ENCODE peak calls at places on chromosomes 2 and 18, in seven cellular contexts. C, N, I, B, V, H and W are unnamed samples.

GRCh38 chr2:45205985-45206384 is 196.7 kb upstream of the SIX2 start:
- DNase-seq in V (no peak), I (no peak), N (no peak), C (no peak), B (no peak), H (no peak), W (no peak)

GRCh38 chr2:237171396-237171795 is 85.7 kb downstream of the COPS8 start:
- DNase-seq in N (no peak), H (no peak), V (no peak), B (no peak), I (peak; percentile 63), C (no peak), W (peak; percentile 91)

GRCh38 chr2:227759411-227760113 is 13.9 kb downstream of the SCYGR8 start:
- DNase-seq in I (peak; percentile 74), N (no peak), H (no peak), V (no peak), B (no peak), C (no peak), W (no peak)

GRCh38 chr2:140836826-140837225 is 1294.0 kb downstream of the LRP1B start:
- DNase-seq in B (no peak), N (no peak), H (no peak), I (no peak), V (no peak), C (no peak), W (no peak)

GRCh38 chr2:218883491-218884490 is 3.1 kb downstream of the WNT10A start:
- DNase-seq in C (no peak), I (peak; percentile 52), N (no peak), V (no peak), H (no peak), B (no peak), W (no peak)

GRCh38 chr18:10045296-10045891 is 131.6 kb downstream of the VAPA start:
- DNase-seq in C (no peak), H (no peak), V (no peak), I (no peak), N (no peak), B (no peak), W (no peak)

GRCh38 chr18:35267161-35267651 is 22.8 kb downstream of the ZSCAN30 start:
- DNase-seq in C (peak; percentile 89), N (no peak), H (peak; percentile 62), I (no peak), V (no peak), B (peak; percentile 31), W (no peak)

GRCh38 chr18:75341267-75341666 is 86.2 kb downstream of the SMIM21 start:
- DNase-seq in C (no peak), I (no peak), V (no peak), B (no peak), H (no peak), N (no peak), W (no peak)

GRCh38 chr18:5892772-5893431 is 2.4 kb downstream of the TMEM200C start:
- DNase-seq in B (no peak), I (no peak), V (no peak), C (no peak), H (no peak), N (no peak), W (no peak)

DNA sequence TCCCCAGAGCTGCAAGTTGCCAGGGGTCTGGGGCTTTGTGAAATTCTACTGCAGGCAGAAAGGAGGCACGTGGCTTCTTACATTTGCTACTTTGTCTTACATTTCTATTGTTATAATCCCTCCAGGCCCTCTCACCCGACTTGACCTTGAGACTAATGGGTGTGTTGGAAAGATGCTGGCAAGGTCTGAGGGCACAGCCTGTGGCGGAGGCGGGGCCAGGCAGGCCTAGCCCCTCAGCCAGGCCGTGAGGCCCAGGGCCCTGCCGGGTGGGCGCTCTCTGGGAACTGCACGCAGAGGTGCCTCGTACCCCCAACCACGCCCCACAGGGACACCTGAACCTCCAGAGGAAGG is 85.7 kb upstream of the NDUFV2 start:
- DNase-seq in V (no peak), B (no peak), H (no peak), N (no peak), C (no peak), I (no peak), W (no peak)
- H3K4me3 ChIP-seq in V (no peak overlapping the region), B (peak overlapping the region; percentile 70), H (peak overlapping the region; percentile 46), N (peak overlapping the region; percentile 47), C (no peak overlapping the region), I (no peak overlapping the region), W (peak overlapping the region; percentile 20)

GRCh38 chr2:168130302-168130701 is 117.1 kb downstream of the STK39 start:
- DNase-seq in C (no peak), I (no peak), B (no peak), N (no peak), H (no peak), V (no peak), W (no peak)
- H3K4me3 ChIP-seq in C (no peak overlapping the region), I (no peak overlapping the region), B (no peak overlapping the region), N (no peak overlapping the region), H (no peak overlapping the region), V (no peak overlapping the region), W (no peak overlapping the region)

DNA sequence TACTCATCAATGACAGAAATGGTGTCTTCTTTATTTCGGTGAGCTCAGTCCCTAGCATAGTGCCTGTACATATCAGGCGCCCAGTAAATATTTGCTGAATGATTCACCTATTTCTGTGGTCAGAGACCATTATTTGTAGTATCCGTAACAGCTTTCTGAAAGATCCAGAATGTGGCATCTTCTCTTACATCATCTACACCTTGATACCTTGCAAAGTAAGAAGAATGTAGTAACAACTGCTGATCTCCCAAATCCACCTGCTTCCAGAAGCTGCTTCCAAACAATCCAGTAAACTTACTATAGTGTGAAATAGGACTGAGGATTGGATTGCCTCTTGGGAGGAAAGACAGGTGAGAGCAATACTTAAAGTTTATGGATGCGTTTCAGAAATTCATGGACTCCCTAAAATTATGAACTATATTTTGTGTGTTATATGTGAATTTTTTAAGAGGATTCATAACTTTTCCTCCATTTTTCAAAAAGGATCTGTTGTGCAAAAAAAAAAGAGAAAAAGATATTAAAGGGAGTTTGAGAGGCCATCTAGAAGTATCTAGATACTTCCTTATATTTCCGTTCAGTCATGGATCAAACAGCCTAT is 945 bp upstream of the ASXL2 start:
- DNase-seq in H (no peak), C (no peak), B (no peak), V (no peak), N (no peak), I (peak; percentile 80), W (no peak)
- H3K4me3 ChIP-seq in H (peak overlapping the region; percentile 62), C (peak overlapping the region; percentile 97), B (peak overlapping the region; percentile 98), V (peak overlapping the region; percentile 94), N (peak overlapping the region; percentile 56), I (peak overlapping the region; percentile 43), W (no peak overlapping the region)

GRCh38 chr18:7618821-7619410 is 51.8 kb downstream of the PTPRM start:
- DNase-seq in V (no peak), N (no peak), I (no peak), H (no peak), C (no peak), B (no peak), W (no peak)

GRCh38 chr18:7615840-7616239 is 48.7 kb downstream of the PTPRM start:
- DNase-seq in C (no peak), N (no peak), I (no peak), B (no peak), V (no peak), H (no peak), W (no peak)

GRCh38 chr18:7616661-7617060 is 49.5 kb downstream of the PTPRM start:
- DNase-seq in B (no peak), H (no peak), V (no peak), N (no peak), C (no peak), I (no peak), W (no peak)

GRCh38 chr18:7619676-7620075 is 52.6 kb downstream of the PTPRM start:
- DNase-seq in N (no peak), H (no peak), C (no peak), V (no peak), I (no peak), B (no peak), W (no peak)

GRCh38 chr18:7617738-7618422 is 50.8 kb downstream of the PTPRM start:
- DNase-seq in V (no peak), B (no peak), H (no peak), I (peak; percentile 51), C (no peak), N (no peak), W (peak; percentile 93)
- H3K4me3 ChIP-seq in V (no peak overlapping the region), B (peak overlapping the region; percentile 58), H (no peak overlapping the region), I (peak overlapping the region; percentile 24), C (no peak overlapping the region), N (no peak overlapping the region), W (no peak overlapping the region)

DNA sequence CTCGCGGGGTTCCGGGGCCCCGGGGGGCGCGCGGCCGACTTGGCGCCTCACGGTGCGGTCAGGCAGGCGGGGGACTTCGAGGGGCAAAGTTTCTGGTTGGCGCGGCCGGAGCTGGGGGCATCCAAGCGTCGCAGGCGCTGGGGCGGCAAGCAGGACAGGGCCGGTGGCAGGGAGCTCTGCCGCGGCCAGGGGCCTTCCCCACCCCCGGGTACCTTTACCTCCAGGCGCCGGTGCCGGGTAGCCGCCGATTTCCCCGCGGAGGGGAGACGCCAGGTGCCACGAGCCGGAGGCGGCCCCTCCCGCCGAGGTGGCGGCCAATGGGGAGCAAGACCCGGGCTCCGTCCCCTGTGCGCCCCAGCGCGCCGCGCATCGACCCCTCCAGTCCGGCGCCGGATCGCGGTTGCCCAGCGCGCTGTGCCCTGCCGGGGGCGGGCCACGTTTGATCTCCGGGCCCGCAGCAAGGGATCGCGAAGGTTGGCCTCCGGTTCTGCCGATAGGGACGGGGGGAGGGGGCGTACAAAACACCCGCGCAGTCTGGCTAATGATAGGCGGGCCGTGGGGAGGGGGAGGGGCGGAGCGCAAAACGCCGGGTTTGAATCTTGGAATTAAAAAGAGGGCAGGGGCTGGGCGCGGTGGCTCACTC is at the start of gene ST8SIA5:
- DNase-seq in I (no peak), N (peak; percentile 29), B (no peak), V (no peak), C (peak; percentile 76), H (peak; percentile 61), W (no peak)
- H3K4me3 ChIP-seq in I (no peak within 1 kb of the TSS), N (peak within 1 kb of the TSS; percentile 14), B (peak within 1 kb of the TSS; percentile 62), V (no peak within 1 kb of the TSS), C (peak within 1 kb of the TSS; percentile 16), H (peak within 1 kb of the TSS; percentile 67), W (no peak within 1 kb of the TSS)